ENCODE peak calls at places on chromosomes 13 and 19, in four cellular contexts. C is PC-3, D is pancreas, Y is thoracic aorta. P is an unnamed sample. For H3K4me1, the result is how much of the 10 kb centered on the place peaks cover.

GRCh38 chr13:75480691-75481175 is 1.2 kb downstream of the TBC1D4 start:
- DNase-seq in C (peak), Y (no peak), D (peak), P (peak)

GRCh38 chr19:4007836-4008539 is 452 bp downstream of the PIAS4 start:
- DNase-seq in C (no peak), Y (no peak), D (no peak), P (no peak)

GRCh38 chr19:364496-365287 is 20.1 kb upstream of the MIER2 start:
- DNase-seq in Y (no peak), D (no peak), C (no peak), P (no peak)

GRCh38 chr13:32645854-32646253 is 59.6 kb downstream of the PDS5B start:
- DNase-seq in Y (no peak), D (no peak), C (no peak), P (no peak)

GRCh38 chr13:26629260-26629659 is 71.8 kb downstream of the WASF3 start:
- DNase-seq in C (peak), D (no peak), Y (no peak), P (no peak)

GRCh38 chr13:54852831-54853230 is 1824.2 kb downstream of the OLFM4 start:
- DNase-seq in C (no peak), Y (no peak), D (no peak), P (no peak)

GRCh38 chr19:16207490-16208025 is 9.8 kb downstream of the AP1M1 start:
- DNase-seq in C (no peak), D (no peak), Y (no peak), P (no peak)

GRCh38 chr13:104694397-104694796 is 1628.2 kb upstream of the SLC10A2 start:
- DNase-seq in Y (no peak), C (no peak), D (no peak), P (no peak)

GRCh38 chr19:35291259-35291658 is 702 bp upstream of the MAG start:
- DNase-seq in Y (no peak), C (no peak), D (no peak), P (no peak)

GRCh38 chr13:80931118-80931517 is 590.2 kb upstream of the SPRY2 start:
- DNase-seq in D (no peak), Y (no peak), C (no peak), P (no peak)

GRCh38 chr13:113656015-113656588 is 1.9 kb downstream of the ATP4B start:
- DNase-seq in C (no peak), D (peak), Y (no peak), P (peak)

GRCh38 chr19:3194063-3194702 is 8.5 kb downstream of the NCLN start:
- DNase-seq in Y (no peak), D (no peak), C (no peak), P (no peak)

GRCh38 chr13:79455331-79455730 is 25.6 kb upstream of the NDFIP2 start:
- DNase-seq in Y (no peak), C (peak), D (no peak), P (no peak)

GRCh38 chr19:10408511-10409291 is 5.4 kb upstream of the CDC37 start:
- DNase-seq in Y (no peak), C (no peak), D (no peak), P (peak)

GRCh38 chr19:9848761-9849160 is 13.6 kb downstream of the PIN1 start:
- DNase-seq in D (no peak), Y (no peak), C (no peak), P (no peak)

GRCh38 chr19:18513868-18514267 is 8.0 kb downstream of the ELL start:
- DNase-seq in C (no peak), D (no peak), Y (no peak), P (no peak)

GRCh38 chr19:918481-919156 is 1.5 kb downstream of the KISS1R start:
- DNase-seq in Y (no peak), D (no peak), C (peak), P (no peak)

GRCh38 chr13:92196566-92197256 is 798.3 kb downstream of the GPC5 start:
- DNase-seq in D (no peak), Y (no peak), C (no peak), P (no peak)

GRCh38 chr13:113527272-113527958 is 36.9 kb upstream of the DCUN1D2 start:
- DNase-seq in D (no peak), C (no peak), Y (no peak), P (peak)

GRCh38 chr19:29202281-29202680 is 10.7 kb downstream of the UQCRFS1 start:
- DNase-seq in Y (no peak), C (no peak), D (no peak), P (no peak)

GRCh38 chr13:102913924-102914628 is 68.2 kb downstream of the ERCC5 start:
- DNase-seq in D (no peak), C (peak), Y (no peak), P (no peak)

GRCh38 chr13:44396963-44397580 is 23.4 kb downstream of the SERP2 start:
- DNase-seq in Y (no peak), D (no peak), C (no peak), P (no peak)

GRCh38 chr13:53445682-53446081 is 417.1 kb downstream of the OLFM4 start:
- DNase-seq in C (no peak), Y (no peak), D (no peak), P (no peak)

GRCh38 chr19:17871032-17871877 is 490 bp upstream of the SLC5A5 start:
- DNase-seq in C (no peak), Y (no peak), D (no peak), P (no peak)

GRCh38 chr19:11288349-11288748 is 7.6 kb upstream of the TSPAN16 start:
- DNase-seq in Y (no peak), D (no peak), C (peak), P (no peak)

GRCh38 chr13:33441015-33441414 is 155.5 kb upstream of the STARD13 start:
- DNase-seq in C (peak), Y (no peak), D (no peak), P (no peak)

GRCh38 chr13:45138282-45138681 is 18.0 kb downstream of the GTF2F2 start:
- DNase-seq in Y (no peak), C (no peak), D (no peak), P (no peak)

GRCh38 chr19:40217027-40217810 is 965 bp downstream of the TTC9B start:
- DNase-seq in C (peak), Y (no peak), D (peak), P (no peak)

GRCh38 chr19:15112385-15112784 is 5.2 kb downstream of the SYDE1 start:
- DNase-seq in Y (no peak), D (no peak), C (peak), P (no peak)

GRCh38 chr19:8149261-8150094 is at the start of gene FBN3:
- DNase-seq in D (no peak), Y (no peak), C (no peak), P (no peak)

GRCh38 chr19:14440049-14440448 is 6.9 kb downstream of the PKN1 start:
- DNase-seq in Y (no peak), C (no peak), D (no peak), P (peak)

GRCh38 chr13:110950356-110950755 is 35.5 kb upstream of the ANKRD10 start:
- DNase-seq in Y (no peak), C (no peak), D (no peak), P (no peak)

GRCh38 chr13:107790360-107790759 is 425.0 kb downstream of the LIG4 start:
- DNase-seq in C (no peak), Y (no peak), D (no peak), P (no peak)

GRCh38 chr19:41699231-41699967 is 9.0 kb upstream of the CEACAM5 start:
- DNase-seq in D (peak), C (no peak), Y (no peak), P (peak)

GRCh38 chr13:91014696-91015095 is 332.8 kb upstream of the MIR17HG start:
- DNase-seq in D (no peak), Y (no peak), C (no peak), P (no peak)

GRCh38 chr13:91020635-91021034 is 326.9 kb upstream of the MIR17HG start:
- DNase-seq in C (no peak), Y (no peak), D (no peak), P (no peak)

GRCh38 chr13:91017669-91018053 is 329.8 kb upstream of the MIR17HG start:
- DNase-seq in C (peak), Y (no peak), D (peak), P (no peak)

DNA sequence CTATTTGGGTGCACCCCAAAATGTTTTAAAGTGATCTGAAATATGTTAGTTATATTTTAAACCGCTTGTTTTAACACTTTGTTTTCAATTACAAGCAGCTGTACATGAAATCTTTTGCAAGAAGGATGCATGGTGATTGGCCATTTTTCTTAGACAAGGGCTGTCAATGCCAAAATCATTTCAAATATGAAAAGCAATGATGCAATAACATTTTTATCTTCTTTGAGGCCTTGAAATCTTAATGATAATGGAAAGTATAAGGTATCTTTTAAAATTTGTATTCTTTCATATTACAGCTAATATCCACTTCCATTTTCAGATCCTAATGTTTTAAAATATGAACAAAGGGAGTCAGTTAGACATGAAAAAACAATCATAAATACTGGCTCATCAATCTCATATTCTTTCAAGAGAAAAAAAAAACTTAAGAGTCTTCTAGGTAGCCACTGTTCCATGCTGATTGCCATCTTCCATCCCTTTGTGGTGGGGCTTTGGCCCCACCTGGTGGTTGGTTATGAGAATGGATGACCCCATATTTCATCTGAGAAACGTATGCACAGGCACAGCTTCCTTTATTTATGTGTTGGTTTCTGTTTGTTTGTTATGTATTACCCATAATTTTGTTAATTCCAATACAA is 330.3 kb upstream of the MIR17HG start:
- DNase-seq in D (no peak), Y (no peak), C (peak), P (no peak)
- TF ChIP-seq CTCF in D (peak), Y (peak), C (peak), P (peak)

GRCh38 chr19:33201473-33201872 is 7.3 kb downstream of the LRP3 start:
- DNase-seq in Y (no peak), C (no peak), D (no peak), P (no peak)
- H3K4me1 ChIP-seq in Y (under half), C (under half), D (under half), P (under half)

DNA sequence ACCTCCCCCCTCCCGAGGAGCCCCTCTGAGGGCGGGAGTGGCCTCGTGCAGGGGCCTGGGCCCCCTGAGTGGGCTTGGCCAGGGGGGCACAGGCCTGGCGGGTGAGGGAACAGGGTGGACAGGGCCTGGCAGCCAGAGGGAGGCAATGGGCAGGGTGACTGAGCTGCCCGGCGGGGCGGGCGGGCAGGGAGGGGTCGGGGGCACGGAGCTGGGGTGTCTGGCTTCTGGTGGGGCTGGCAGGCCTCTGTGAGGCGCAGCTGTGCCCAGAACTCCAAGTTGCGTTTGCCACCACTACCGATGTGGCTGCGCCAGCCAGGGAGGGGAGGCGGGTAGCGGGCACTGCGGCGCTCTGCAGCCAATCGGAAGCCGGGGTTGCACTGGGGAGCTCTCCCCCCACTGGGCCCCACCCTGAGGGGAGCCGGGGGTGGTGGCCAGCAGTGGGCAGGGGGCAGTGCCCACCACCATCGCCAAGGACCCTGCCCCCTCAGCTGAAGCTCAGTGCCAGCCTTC is 7.2 kb downstream of the NFIX start:
- DNase-seq in C (no peak), D (no peak), Y (no peak), P (peak)
- TF ChIP-seq CTCF in C (no peak), D (no peak), Y (no peak), P (peak)

GRCh38 chr19:46412983-46413261 is 442 bp downstream of the CCDC8 start:
- DNase-seq in C (no peak), Y (no peak), D (no peak), P (no peak)

GRCh38 chr19:46411088-46412033 is 2.0 kb downstream of the CCDC8 start:
- DNase-seq in C (no peak), D (no peak), Y (no peak), P (no peak)

GRCh38 chr19:46410205-46411087 is 2.9 kb downstream of the CCDC8 start:
- DNase-seq in Y (no peak), D (no peak), C (no peak), P (no peak)

GRCh38 chr19:46413262-46414031 is at the start of gene CCDC8:
- DNase-seq in D (peak), C (no peak), Y (no peak), P (peak)

DNA sequence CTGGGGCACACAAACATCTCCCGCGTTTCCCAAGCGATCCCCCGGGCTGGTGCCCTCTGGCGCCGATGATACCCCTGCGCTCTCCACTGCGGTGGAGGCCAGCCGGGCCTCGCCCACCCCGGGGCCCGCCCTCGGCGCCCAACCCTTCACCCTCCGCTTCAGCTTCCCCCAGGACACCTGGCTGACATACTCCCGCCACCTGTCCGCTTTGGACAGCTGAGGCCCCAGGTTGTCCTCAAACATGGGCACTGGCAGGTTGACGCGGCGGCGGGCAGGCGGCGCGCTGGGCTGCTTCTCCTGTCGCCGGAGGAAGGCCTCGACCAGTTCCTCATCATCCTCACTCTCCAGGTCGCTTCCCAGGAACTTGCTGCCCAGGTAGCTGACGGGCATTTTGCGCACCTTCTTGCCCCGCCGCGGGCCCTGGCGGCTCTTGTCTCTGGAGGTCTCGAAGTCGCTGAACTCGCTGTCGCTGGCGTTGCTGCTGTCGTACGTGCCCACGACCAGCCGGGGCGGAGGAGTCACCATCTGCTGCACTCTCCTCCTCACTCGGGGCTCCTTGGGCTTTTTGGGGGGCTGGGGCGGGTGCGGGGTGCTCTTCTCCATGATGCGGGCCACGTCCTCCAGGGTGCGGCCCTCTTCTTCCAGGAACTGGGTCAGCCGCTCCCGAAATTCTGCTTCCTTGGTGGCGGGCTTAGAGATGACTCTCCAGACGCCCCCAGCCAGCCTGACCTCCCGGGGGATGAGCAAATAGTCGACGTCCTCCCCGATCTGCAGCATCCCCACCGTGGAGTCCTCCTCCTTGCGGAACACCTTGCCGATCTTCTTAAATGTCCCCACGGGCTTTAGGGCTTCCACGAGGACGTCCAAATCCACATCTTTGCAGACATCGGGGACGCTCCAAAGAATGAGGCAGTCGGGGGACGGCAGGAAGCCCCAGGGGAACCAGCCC is 1.1 kb downstream of the CCDC8 start:
- DNase-seq in D (peak), C (no peak), Y (no peak), P (no peak)
- H3K4me1 ChIP-seq in D (under half), C (under half), Y (half or more), P (under half)

DNA sequence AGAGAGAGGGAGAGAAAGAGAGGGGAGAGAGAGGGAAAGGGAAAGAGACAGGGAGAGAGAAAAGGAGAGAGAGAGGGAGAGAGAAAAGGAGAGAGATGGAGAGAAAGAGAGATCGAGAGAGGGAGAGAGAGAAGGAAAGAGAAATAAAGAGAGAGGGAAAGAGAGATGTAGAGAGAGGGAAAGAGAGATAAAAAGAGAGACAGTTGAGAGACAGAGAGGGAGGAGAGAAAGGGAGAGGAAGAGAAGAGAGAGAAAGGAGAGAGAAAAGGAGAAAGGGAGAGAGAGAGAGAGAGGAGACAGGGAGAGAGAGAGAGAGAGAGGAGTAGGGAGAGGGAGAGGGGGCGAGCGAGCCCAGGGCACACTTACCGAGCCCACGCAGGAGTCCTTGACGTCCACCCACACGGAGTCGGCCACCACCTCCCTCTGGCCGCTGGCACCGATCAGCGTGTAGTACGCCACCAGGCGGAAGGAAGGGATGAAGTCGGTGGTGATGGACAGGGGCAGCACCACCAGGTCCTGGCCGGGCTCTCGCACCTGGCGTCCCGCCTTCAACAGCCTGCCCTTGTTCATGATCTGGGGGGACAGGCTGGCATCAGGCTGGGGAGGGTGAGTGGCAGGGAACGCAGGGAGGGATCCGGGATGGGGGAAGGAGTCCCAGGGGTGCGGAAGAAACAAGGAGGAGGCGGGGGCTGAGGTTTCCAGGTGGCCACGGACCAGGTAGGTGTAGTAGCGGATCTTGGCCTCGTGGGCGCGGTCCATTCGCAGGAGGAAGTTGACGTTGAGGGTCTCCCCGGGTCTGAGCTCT is 10.0 kb downstream of the C3 start:
- DNase-seq in C (peak), D (no peak), Y (no peak), P (no peak)
- TF ChIP-seq CTCF in C (peak), D (no peak), Y (no peak), P (no peak)

DNA sequence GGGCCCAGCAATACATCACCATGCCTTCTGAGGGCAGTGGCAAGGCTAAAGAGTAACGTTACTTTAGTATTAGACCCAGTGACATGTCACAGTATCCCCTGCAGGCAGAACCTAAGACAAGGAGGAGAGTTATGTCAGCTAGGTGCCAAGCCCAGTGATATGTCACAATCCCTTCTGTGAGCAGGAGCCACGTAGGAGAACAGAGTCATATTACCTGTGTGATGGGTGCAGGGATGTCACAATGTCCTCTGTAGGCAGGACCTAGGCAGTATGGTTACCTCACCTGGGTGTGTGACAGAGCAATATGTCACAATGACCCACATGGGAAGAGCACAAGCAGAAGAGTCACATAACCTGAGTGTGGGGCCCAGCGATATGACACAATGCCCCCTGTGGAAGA is 121.8 kb downstream of the ZNF675 start:
- DNase-seq in C (no peak), Y (no peak), D (no peak), P (no peak)
- H3K4me1 ChIP-seq in C (under half), Y (under half), D (under half), P (under half)

P was measured in tibial artery.